ENCODE peak calls at places on chromosomes 12 and 14, in six cellular contexts. W, V, D, H, B and C are unnamed samples.

GRCh38 chr12:33323823-33324222 is 115.8 kb downstream of the SYT10 start:
- DNase-seq in W (no peak), V (no peak), D (no peak), H (no peak), B (no peak), C (no peak)

GRCh38 chr12:77925536-77926108 is 94.9 kb downstream of the NAV3 start:
- DNase-seq in W (peak), V (peak), D (peak), H (peak), B (peak), C (peak)

GRCh38 chr14:72600551-72601330 is 293.2 kb downstream of the DPF3 start:
- DNase-seq in W (no peak), V (no peak), D (no peak), H (no peak), B (no peak), C (no peak)

GRCh38 chr14:51849095-51849494 is 11.3 kb upstream of the GNG2 start:
- DNase-seq in W (peak), V (no peak), D (no peak), H (no peak), B (no peak), C (no peak)

GRCh38 chr14:103657466-103657865 is 28.5 kb downstream of the KLC1 start:
- DNase-seq in W (no peak), V (no peak), D (no peak), H (peak), B (no peak), C (peak)

GRCh38 chr14:74661726-74662450 is 49.9 kb upstream of the LTBP2 start:
- DNase-seq in W (no peak), V (no peak), D (no peak), H (no peak), B (no peak), C (no peak)

GRCh38 chr14:60647837-60648168 is 1.5 kb downstream of the SIX1 start:
- DNase-seq in W (no peak), V (no peak), D (no peak), H (no peak), B (no peak), C (peak)

GRCh38 chr12:47636908-47637780 is 68.7 kb downstream of the RPAP3 start:
- DNase-seq in W (peak), V (peak), D (no peak), H (peak), B (no peak), C (no peak)

GRCh38 chr12:20011200-20011599 is 357.1 kb upstream of the PDE3A start:
- DNase-seq in W (no peak), V (no peak), D (no peak), H (no peak), B (peak), C (peak)

GRCh38 chr12:60398547-60398946 is 802.7 kb downstream of the SLC16A7 start:
- DNase-seq in W (no peak), V (no peak), D (no peak), H (no peak), B (no peak), C (no peak)

GRCh38 chr12:22481557-22482104 is 62.7 kb downstream of the C2CD5 start:
- DNase-seq in W (no peak), V (no peak), D (no peak), H (no peak), B (peak), C (no peak)

GRCh38 chr14:78598046-78598652 is 428.0 kb downstream of the NRXN3 start:
- DNase-seq in W (peak), V (peak), D (peak), H (peak), B (peak), C (peak)

GRCh38 chr12:78248321-78248720 is 417.6 kb downstream of the NAV3 start:
- DNase-seq in W (no peak), V (no peak), D (no peak), H (no peak), B (no peak), C (no peak)

GRCh38 chr12:25155031-25155576 is 39.9 kb downstream of the DNAI7 start:
- DNase-seq in W (no peak), V (peak), D (no peak), H (peak), B (no peak), C (peak)

GRCh38 chr12:104370989-104371870 is 67.7 kb downstream of the EID3 start:
- DNase-seq in W (no peak), V (peak), D (no peak), H (peak), B (no peak), C (peak)

GRCh38 chr14:85233756-85234545 is 296.0 kb upstream of the FLRT2 start:
- DNase-seq in W (no peak), V (no peak), D (no peak), H (peak), B (no peak), C (peak)

GRCh38 chr12:85559127-85559526 is 277.1 kb downstream of the RASSF9 start:
- DNase-seq in W (no peak), V (no peak), D (no peak), H (no peak), B (no peak), C (no peak)

GRCh38 chr12:51536159-51536558 is 54.9 kb upstream of the SCN8A start:
- DNase-seq in W (no peak), V (peak), D (no peak), H (peak), B (no peak), C (no peak)

GRCh38 chr14:76967788-76968187 is 60.7 kb downstream of the IRF2BPL start:
- DNase-seq in W (no peak), V (no peak), D (no peak), H (no peak), B (no peak), C (no peak)

GRCh38 chr14:91257328-91258020 is 13.0 kb upstream of the GPR68 start:
- DNase-seq in W (no peak), V (no peak), D (no peak), H (no peak), B (no peak), C (no peak)

GRCh38 chr12:51839310-51839943 is 9.1 kb downstream of the FIGNL2 start:
- DNase-seq in W (no peak), V (peak), D (no peak), H (no peak), B (no peak), C (peak)

GRCh38 chr12:106032141-106032925 is 106.4 kb downstream of the NUAK1 start:
- DNase-seq in W (no peak), V (no peak), D (no peak), H (peak), B (no peak), C (peak)

GRCh38 chr14:55122441-55122986 is 6.5 kb upstream of the LGALS3 start:
- DNase-seq in W (no peak), V (no peak), D (no peak), H (peak), B (no peak), C (peak)

GRCh38 chr12:128792881-128793280 is 30.9 kb downstream of the SLC15A4 start:
- DNase-seq in W (no peak), V (no peak), D (no peak), H (no peak), B (no peak), C (no peak)

GRCh38 chr14:97021001-97021400 is 223.8 kb downstream of the VRK1 start:
- DNase-seq in W (no peak), V (no peak), D (no peak), H (no peak), B (no peak), C (no peak)

GRCh38 chr14:22898302-22898894 is 15.4 kb downstream of the REM2 start:
- DNase-seq in W (no peak), V (no peak), D (no peak), H (peak), B (no peak), C (peak)

GRCh38 chr12:460301-461230 is 827 bp downstream of the B4GALNT3 start:
- DNase-seq in W (peak), V (peak), D (no peak), H (no peak), B (no peak), C (peak)

GRCh38 chr14:51676549-51676948 is 24.8 kb downstream of the FRMD6 start:
- DNase-seq in W (no peak), V (no peak), D (no peak), H (peak), B (no peak), C (no peak)

GRCh38 chr14:64696355-64696844 is 7.8 kb upstream of the PLEKHG3 start:
- DNase-seq in W (no peak), V (peak), D (no peak), H (no peak), B (no peak), C (no peak)

GRCh38 chr12:82896979-82897378 is 210.3 kb downstream of the TMTC2 start:
- DNase-seq in W (no peak), V (no peak), D (no peak), H (peak), B (no peak), C (peak)

GRCh38 chr12:67151891-67152290 is 117.3 kb upstream of the CAND1 start:
- DNase-seq in W (no peak), V (no peak), D (no peak), H (peak), B (no peak), C (peak)

GRCh38 chr14:104970231-104971068 is 7.7 kb downstream of the AHNAK2 start:
- DNase-seq in W (no peak), V (peak), D (no peak), H (peak), B (no peak), C (peak)

GRCh38 chr14:30194769-30195168 is 267.1 kb upstream of the PRKD1 start:
- DNase-seq in W (no peak), V (no peak), D (no peak), H (peak), B (no peak), C (peak)

GRCh38 chr12:93825926-93826599 is 148.9 kb downstream of the CRADD start:
- DNase-seq in W (no peak), V (no peak), D (no peak), H (peak), B (no peak), C (peak)

GRCh38 chr14:87687338-87687876 is 305.6 kb downstream of the GALC start:
- DNase-seq in W (no peak), V (no peak), D (no peak), H (no peak), B (no peak), C (no peak)

GRCh38 chr14:105700622-105701288 is 174.4 kb downstream of the TMEM121 start:
- DNase-seq in W (no peak), V (no peak), D (no peak), H (no peak), B (no peak), C (no peak)

GRCh38 chr14:104352493-104353220 is 214.3 kb downstream of the KIF26A start:
- DNase-seq in W (no peak), V (no peak), D (no peak), H (no peak), B (no peak), C (no peak)

GRCh38 chr12:123801573-123802178 is 39.6 kb downstream of the DNAH10 start:
- DNase-seq in W (no peak), V (peak), D (no peak), H (peak), B (no peak), C (peak)

GRCh38 chr14:76456200-76456599 is 80.3 kb downstream of the ESRRB start:
- DNase-seq in W (peak), V (peak), D (peak), H (peak), B (peak), C (peak)